ENCODE peak calls at places on chromosomes 11 and 22, in four cellular contexts. G is esophagus squamous epithelium; U is AG04450; H is CD8-positive, alpha-beta T cell. P is an unnamed sample.

GRCh38 chr11:2294340-2295290 is 7.1 kb downstream of the C11orf21 start:
- DNase-seq in G (no peak), H (no peak), U (no peak), P (no peak)

GRCh38 chr11:101600948-101601347 is 17.1 kb upstream of the TRPC6 start:
- DNase-seq in U (no peak), H (no peak), G (no peak), P (no peak)

GRCh38 chr22:22820626-22821025 is 67.0 kb upstream of the IGLL5 start:
- DNase-seq in G (no peak), H (peak), U (no peak), P (no peak)

GRCh38 chr11:126307706-126308105 is 3.8 kb downstream of the DCPS start:
- DNase-seq in U (no peak), G (no peak), H (no peak), P (no peak)

GRCh38 chr11:75777461-75778110 is 9.0 kb downstream of the DGAT2 start:
- DNase-seq in G (no peak), U (no peak), H (no peak), P (no peak)

GRCh38 chr11:47886096-47886495 is 37.9 kb upstream of the NUP160 start:
- DNase-seq in G (no peak), H (no peak), U (peak), P (no peak)

GRCh38 chr11:2778630-2779498 is 79.1 kb upstream of the KCNQ1OT1 start:
- DNase-seq in U (peak), G (no peak), H (no peak), P (peak)

GRCh38 chr22:49849161-49850020 is 4.3 kb upstream of the ZBED4 start:
- DNase-seq in H (no peak), G (no peak), U (no peak), P (no peak)

GRCh38 chr11:3840289-3840869 is 380 bp downstream of the RHOG start:
- DNase-seq in U (no peak), H (no peak), G (no peak), P (no peak)

GRCh38 chr11:2306971-2307732 is 5.3 kb downstream of the TSPAN32 start:
- DNase-seq in H (no peak), G (no peak), U (no peak), P (no peak)

GRCh38 chr11:58787903-58788302 is 56.2 kb upstream of the GLYAT start:
- DNase-seq in H (no peak), U (no peak), G (no peak), P (peak)

GRCh38 chr11:3049430-3050243 is 7.6 kb downstream of the CARS1 start:
- DNase-seq in U (peak), G (peak), H (peak), P (peak)

GRCh38 chr11:126318642-126319373 is 14.9 kb downstream of the DCPS start:
- DNase-seq in U (peak), H (no peak), G (no peak), P (peak)

GRCh38 chr11:111531687-111532364 is 8.7 kb upstream of the LAYN start:
- DNase-seq in U (peak), H (peak), G (no peak), P (peak)

GRCh38 chr11:126194121-126194543 is 17.3 kb downstream of the RPUSD4 start:
- DNase-seq in H (peak), G (no peak), U (no peak), P (peak)

GRCh38 chr11:91066648-91067047 is 843.8 kb upstream of the CHORDC1 start:
- DNase-seq in G (no peak), U (no peak), H (no peak), P (no peak)

GRCh38 chr11:88484873-88485621 is 147.5 kb upstream of the CTSC start:
- DNase-seq in U (no peak), G (no peak), H (no peak), P (peak)

GRCh38 chr11:76793834-76794291 is 10.7 kb downstream of the TSKU start:
- DNase-seq in G (no peak), U (no peak), H (no peak), P (no peak)

GRCh38 chr11:46366260-46366659 is 15.2 kb upstream of the MDK start:
- DNase-seq in H (no peak), U (no peak), G (no peak), P (no peak)

GRCh38 chr22:22976033-22976922 is 88.7 kb downstream of the IGLL5 start:
- DNase-seq in H (no peak), U (no peak), G (no peak), P (no peak)

GRCh38 chr11:35114901-35115687 is 23.9 kb upstream of the CD44 start:
- DNase-seq in U (no peak), H (no peak), G (no peak), P (peak)

GRCh38 chr11:34631737-34632104 is 10.8 kb downstream of the EHF start:
- DNase-seq in H (no peak), G (no peak), U (no peak), P (no peak)

GRCh38 chr11:28448186-28448585 is 340.0 kb downstream of the METTL15 start:
- DNase-seq in U (no peak), H (no peak), G (no peak), P (no peak)

DNA sequence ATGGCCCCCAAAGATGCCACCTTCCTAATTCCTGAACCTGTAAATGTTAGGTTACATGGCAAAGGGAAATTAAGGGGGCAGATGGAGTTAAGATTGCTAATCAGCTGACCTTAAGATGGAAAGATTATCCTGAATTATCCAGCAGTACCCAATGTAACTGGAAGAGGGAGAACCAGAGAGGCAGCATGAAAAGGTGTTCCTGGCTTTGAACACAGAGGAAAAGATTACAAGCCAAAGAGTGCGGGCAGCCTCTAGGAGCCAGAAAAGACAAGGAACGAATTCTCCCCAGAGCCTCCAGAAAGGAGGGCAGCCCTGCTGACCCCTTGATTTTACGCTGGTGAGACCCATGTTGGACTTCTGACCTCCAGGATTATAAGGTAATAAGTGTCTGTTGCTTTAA is 15.1 kb upstream of the THRSP start:
- DNase-seq in H (no peak), U (no peak), G (no peak), P (no peak)
- TF ChIP-seq CTCF in H (no peak), U (no peak), G (no peak), P (no peak)

GRCh38 chr11:71176812-71177211 is 75.6 kb downstream of the SHANK2 start:
- DNase-seq in G (no peak), H (no peak), U (no peak), P (no peak)
- H3K27ac ChIP-seq in G (no peak), H (no peak), U (no peak), P (no peak)

GRCh38 chr22:45251828-45252227 is 11.1 kb upstream of the KIAA0930 start:
- DNase-seq in G (no peak), H (no peak), U (no peak), P (no peak)
- TF ChIP-seq CTCF in G (no peak), H (no peak), U (no peak), P (no peak)

GRCh38 chr22:31080164-31080847 is 812 bp upstream of the SMTN start:
- DNase-seq in H (no peak), U (no peak), G (no peak), P (no peak)

GRCh38 chr22:31080848-31081649 is at the start of gene SMTN:
- DNase-seq in G (no peak), H (peak), U (peak), P (peak)

GRCh38 chr22:31079095-31079642 is 1.9 kb upstream of the SMTN start:
- DNase-seq in U (no peak), H (no peak), G (no peak), P (no peak)

GRCh38 chr22:31077681-31078080 is 3.4 kb upstream of the SMTN start:
- DNase-seq in U (no peak), G (no peak), H (no peak), P (no peak)

GRCh38 chr22:31075961-31076360 is 5.2 kb upstream of the SMTN start:
- DNase-seq in H (no peak), U (no peak), G (no peak), P (no peak)
- H3K27ac ChIP-seq in H (no peak), U (no peak), G (peak), P (no peak)

DNA sequence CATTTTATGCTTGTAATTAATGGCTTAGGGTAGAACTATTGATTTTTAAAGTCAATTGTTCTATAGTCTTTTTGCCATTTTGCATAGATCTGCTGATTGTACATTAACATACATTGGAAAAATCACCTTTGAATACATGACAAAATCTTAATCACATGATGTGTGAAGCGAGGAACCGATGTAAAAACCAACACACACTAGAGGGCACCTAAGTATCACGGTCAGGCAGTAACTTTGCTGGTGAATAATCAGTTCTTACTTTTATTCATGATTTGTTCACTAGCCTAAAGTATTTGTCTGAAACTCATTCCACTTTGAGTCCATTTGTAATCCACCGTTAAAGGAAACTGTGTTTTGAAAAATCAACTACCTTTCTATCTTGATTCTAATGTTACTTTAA is 28.2 kb downstream of the JHY start:
- DNase-seq in H (no peak), U (no peak), G (no peak), P (peak)
- TF ChIP-seq CTCF in H (no peak), U (peak), G (no peak), P (peak)

DNA sequence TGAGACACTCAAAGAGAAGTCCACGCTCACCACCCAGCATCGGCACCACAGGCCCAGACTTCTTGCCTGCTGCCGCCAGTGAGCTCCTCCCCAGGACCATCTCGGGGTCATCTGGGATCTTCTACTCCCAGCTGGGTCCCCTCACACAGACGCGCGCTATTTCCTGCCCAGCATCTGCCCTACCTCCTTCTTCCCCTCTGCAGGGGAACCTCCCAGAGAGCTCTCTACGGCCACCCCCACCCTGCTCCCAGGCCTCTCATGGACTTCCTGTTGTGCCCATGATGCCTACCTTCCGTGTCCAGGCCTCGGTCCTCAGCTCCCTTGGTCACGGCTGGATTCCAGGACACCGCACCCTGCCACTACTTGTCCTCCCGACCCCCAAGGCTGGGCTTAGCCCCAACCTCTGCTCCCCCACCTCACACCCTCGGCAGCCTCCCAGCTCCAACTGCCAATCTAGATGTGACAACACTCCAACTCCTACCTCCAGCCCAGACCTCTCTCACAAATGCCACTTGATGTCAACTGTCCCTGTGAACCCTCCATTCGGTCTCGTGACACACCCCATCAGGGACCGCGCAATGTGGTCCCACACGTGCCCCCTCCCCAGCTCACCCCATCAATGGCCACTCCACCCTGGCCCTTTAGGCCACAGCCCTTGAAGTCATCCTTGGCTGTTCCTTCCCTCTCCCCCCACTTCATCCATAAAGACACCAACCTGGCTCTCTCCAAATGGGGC is 45.3 kb downstream of the SGSM3 start:
- DNase-seq in G (no peak), H (no peak), U (no peak), P (no peak)
- H3K27ac ChIP-seq in G (peak), H (no peak), U (peak), P (peak)

GRCh38 chr11:32229566-32230240 is 138.8 kb downstream of the RCN1 start:
- DNase-seq in H (no peak), U (no peak), G (no peak), P (no peak)

GRCh38 chr11:32233276-32233675 is 142.4 kb downstream of the RCN1 start:
- DNase-seq in H (no peak), G (no peak), U (no peak), P (no peak)

GRCh38 chr11:32232516-32232915 is 141.6 kb downstream of the RCN1 start:
- DNase-seq in U (no peak), H (no peak), G (no peak), P (no peak)

GRCh38 chr11:32233928-32234327 is 143.1 kb downstream of the RCN1 start:
- DNase-seq in U (no peak), H (no peak), G (no peak), P (no peak)

DNA sequence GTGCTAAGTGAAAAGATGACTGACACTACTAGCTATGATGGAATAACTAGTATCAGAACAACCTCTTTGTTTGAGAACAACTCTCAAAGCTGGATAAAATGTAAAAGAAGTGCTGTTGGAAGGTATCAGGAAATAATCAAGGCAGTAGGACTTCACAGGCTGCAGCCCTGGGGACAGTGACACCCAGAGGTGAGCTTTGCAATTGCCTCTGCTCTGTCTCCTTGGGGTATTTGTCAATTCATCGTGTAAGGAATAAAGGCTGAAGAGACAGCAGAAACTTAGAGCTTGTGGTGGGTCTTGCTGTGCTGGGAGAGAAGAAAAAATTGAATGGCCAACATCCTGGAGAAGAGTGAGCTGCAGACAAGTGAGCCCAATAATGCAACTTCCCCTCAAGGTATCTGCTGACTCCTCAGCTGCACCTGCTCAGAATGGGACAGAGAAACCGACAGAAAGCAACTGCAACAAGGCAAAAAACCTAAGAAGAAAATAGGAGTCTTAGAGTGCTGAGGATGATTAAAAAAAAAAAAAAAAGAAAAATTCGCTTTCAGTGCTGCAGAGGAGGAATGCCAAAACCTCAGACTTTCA is 141.1 kb downstream of the RCN1 start:
- DNase-seq in G (no peak), H (no peak), U (no peak), P (peak)
- TF ChIP-seq CTCF in G (peak), H (no peak), U (peak), P (peak)

DNA sequence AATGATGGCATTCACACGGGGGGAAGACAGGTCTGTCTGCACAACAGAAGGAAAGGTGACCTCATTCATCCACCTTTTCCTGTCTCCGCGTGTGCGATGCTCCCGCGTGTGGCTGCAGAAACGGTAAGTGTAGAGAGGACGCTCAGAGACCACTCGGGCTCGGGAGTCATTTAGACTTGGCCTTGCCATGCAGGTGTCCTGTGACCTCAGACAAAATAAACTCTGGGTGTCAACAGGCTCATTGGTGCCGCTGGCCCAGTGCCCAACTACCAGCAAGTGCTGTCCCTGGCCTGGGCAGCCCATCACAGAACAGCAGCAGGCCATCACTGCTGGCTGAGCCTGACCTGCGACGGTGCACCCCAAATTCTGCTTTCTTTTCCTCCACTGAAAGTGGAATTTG is 48.1 kb upstream of the ARFGAP3 start:
- DNase-seq in G (no peak), U (no peak), H (no peak), P (no peak)
- H3K27ac ChIP-seq in G (peak), U (no peak), H (no peak), P (peak)

DNA sequence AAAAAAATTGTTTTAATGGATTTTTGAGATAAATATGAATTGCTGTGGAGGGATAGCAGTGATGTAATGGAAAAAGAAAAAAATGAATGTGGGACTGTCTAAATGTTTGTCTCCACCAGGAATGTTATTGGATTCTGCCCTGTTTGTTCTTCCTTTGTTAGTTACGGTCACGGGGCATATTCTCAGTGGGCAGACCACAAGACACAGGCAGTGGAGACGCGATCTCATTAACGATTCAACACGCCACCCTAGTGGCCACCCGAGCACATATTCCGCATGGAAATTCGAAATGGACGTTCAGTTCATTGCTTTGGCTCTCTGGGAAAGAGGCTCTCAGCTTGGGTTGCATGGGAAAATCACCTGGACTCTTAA is 151.8 kb upstream of the TTC12 start:
- DNase-seq in U (no peak), H (no peak), G (no peak), P (no peak)
- TF ChIP-seq CTCF in U (no peak), H (no peak), G (no peak), P (no peak)

P was measured in RWPE1.